ENCODE peak calls at places on chromosome 6, in seven cellular contexts. Y, D, B, P, O, G and Z are unnamed samples.
A peak's percentile ranks its signal among the peaks of the same experiment; 100 is the strongest.

GRCh38 chr6:52394251-52394666 is 25.9 kb upstream of the EFHC1 start:
- DNase-seq in Y (no peak), D (no peak), B (no peak), P (no peak), O (no peak), G (no peak), Z (no peak)

GRCh38 chr6:137799950-137800568 is 67.0 kb upstream of the TNFAIP3 start:
- DNase-seq in Y (no peak), D (no peak), B (peak; percentile 66), P (no peak), O (peak; percentile 39), G (peak; percentile 76), Z (no peak)

GRCh38 chr6:43074847-43075741 is 1.0 kb upstream of the PTK7 start:
- DNase-seq in Y (no peak), D (no peak), B (no peak), P (no peak), O (no peak), G (no peak), Z (no peak)

GRCh38 chr6:22470454-22471368 is 98.7 kb upstream of the HDGFL1 start:
- DNase-seq in Y (peak; percentile 65), D (peak; percentile 62), B (no peak), P (peak; percentile 55), O (no peak), G (peak; percentile 49), Z (no peak)

GRCh38 chr6:83868639-83869038 is 9.2 kb downstream of the CYB5R4 start:
- DNase-seq in Y (no peak), D (no peak), B (no peak), P (no peak), O (no peak), G (no peak), Z (no peak)

GRCh38 chr6:88869263-88870023 is 94.0 kb downstream of the RNGTT start:
- DNase-seq in Y (no peak), D (no peak), B (no peak), P (no peak), O (no peak), G (peak; percentile 75), Z (no peak)

GRCh38 chr6:2793491-2794151 is 28.4 kb downstream of the WRNIP1 start:
- DNase-seq in Y (no peak), D (no peak), B (no peak), P (no peak), O (no peak), G (peak; percentile 81), Z (no peak)

GRCh38 chr6:30518505-30518850 is 29.2 kb downstream of the HLA-E start:
- DNase-seq in Y (no peak), D (no peak), B (peak; percentile 43), P (no peak), O (no peak), G (no peak), Z (no peak)

GRCh38 chr6:79170915-79171314 is 63.6 kb downstream of the HMGN3 start:
- DNase-seq in Y (no peak), D (no peak), B (no peak), P (no peak), O (no peak), G (peak; percentile 5), Z (no peak)

GRCh38 chr6:75222261-75222660 is 16.4 kb upstream of the COL12A1 start:
- DNase-seq in Y (no peak), D (no peak), B (no peak), P (no peak), O (no peak), G (no peak), Z (no peak)

GRCh38 chr6:34447915-34448314 is 18.0 kb upstream of the PACSIN1 start:
- DNase-seq in Y (peak; percentile 77), D (no peak), B (peak; percentile 62), P (no peak), O (peak; percentile 76), G (no peak), Z (no peak)

GRCh38 chr6:161242779-161243693 is 30.8 kb downstream of the AGPAT4 start:
- DNase-seq in Y (peak; percentile 84), D (no peak), B (no peak), P (peak; percentile 70), O (peak; percentile 87), G (no peak), Z (peak; percentile 57)

GRCh38 chr6:16056263-16056870 is 72.5 kb upstream of the MYLIP start:
- DNase-seq in Y (no peak), D (no peak), B (no peak), P (no peak), O (no peak), G (no peak), Z (no peak)

GRCh38 chr6:53469163-53469562 is 75.7 kb downstream of the GCLC start:
- DNase-seq in Y (no peak), D (no peak), B (no peak), P (no peak), O (no peak), G (no peak), Z (no peak)

GRCh38 chr6:142886431-142887170 is 58.4 kb downstream of the HIVEP2 start:
- DNase-seq in Y (no peak), D (no peak), B (peak; percentile 92), P (no peak), O (no peak), G (peak; percentile 72), Z (no peak)

GRCh38 chr6:159074866-159075265 is 30.1 kb upstream of the TAGAP start:
- DNase-seq in Y (no peak), D (no peak), B (no peak), P (no peak), O (no peak), G (no peak), Z (no peak)

GRCh38 chr6:14550817-14551216 is 433.2 kb downstream of the CD83 start:
- DNase-seq in Y (no peak), D (no peak), B (peak; percentile 69), P (no peak), O (no peak), G (peak; percentile 96), Z (peak; percentile 42)

GRCh38 chr6:151451417-151451949 is 443 bp downstream of the RMND1 start:
- DNase-seq in Y (no peak), D (no peak), B (no peak), P (no peak), O (no peak), G (no peak), Z (no peak)

GRCh38 chr6:170147832-170148708 is 142.8 kb downstream of the DLL1 start:
- DNase-seq in Y (no peak), D (peak; percentile 56), B (no peak), P (peak; percentile 34), O (peak; percentile 71), G (peak; percentile 30), Z (no peak)

DNA sequence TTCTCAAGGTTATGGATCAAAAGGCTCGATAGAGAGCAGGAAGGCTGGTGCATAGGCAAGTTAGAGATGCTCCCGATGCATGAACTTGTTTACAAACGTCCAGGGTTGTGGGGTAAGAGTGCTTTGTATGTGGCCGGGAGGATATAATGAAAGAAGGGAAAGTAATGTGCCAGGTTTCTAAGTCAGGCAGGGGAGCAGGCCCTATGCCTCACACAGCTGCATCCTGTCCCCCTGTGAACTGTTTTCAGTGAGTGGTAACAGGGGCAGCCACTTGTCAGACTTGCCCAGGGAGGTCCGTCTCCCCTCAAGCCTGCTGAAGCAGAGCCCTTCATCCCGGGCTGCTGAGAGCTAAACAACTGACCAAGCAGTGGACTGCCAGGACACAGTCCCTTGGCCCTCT is 19.4 kb downstream of the KCNK5 start:
- DNase-seq in Y (no peak), D (no peak), B (no peak), P (no peak), O (no peak), G (no peak), Z (no peak)
- H3K4me1 ChIP-seq in Y (peaks cover 61% of the 10 kb centered on the region), D (no peaks in the 10 kb centered on the region), B (no peaks in the 10 kb centered on the region), P (peaks cover 19% of the 10 kb centered on the region), O (peaks cover 28% of the 10 kb centered on the region), G (no peaks in the 10 kb centered on the region), Z (no peaks in the 10 kb centered on the region)

DNA sequence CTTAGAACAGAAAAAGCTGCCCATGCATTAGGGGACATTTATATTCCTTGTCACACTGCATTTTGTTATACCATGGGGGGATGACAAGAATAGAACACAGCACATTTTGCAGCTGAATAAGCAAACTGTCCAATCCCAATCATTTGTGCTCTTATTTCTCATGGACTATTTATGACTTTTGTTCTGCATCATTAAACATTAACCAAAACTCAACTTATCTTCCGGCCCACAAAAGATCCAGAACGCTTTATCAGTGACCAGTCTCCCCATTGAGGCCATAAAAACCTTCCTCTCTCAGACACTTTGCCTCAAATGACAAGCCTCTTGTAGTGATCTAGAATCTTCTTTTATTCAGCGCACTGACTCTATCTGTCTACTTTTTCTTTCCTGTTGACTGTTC is 28.4 kb upstream of the FOXQ1 start:
- DNase-seq in Y (no peak), D (no peak), B (no peak), P (no peak), O (no peak), G (peak; percentile 76), Z (no peak)
- H3K4me1 ChIP-seq in Y (no peaks in the 10 kb centered on the region), D (no peaks in the 10 kb centered on the region), B (no peaks in the 10 kb centered on the region), P (peaks cover 7% of the 10 kb centered on the region), O (peaks cover 4% of the 10 kb centered on the region), G (no peaks in the 10 kb centered on the region), Z (no peaks in the 10 kb centered on the region)

GRCh38 chr6:111793711-111794111 is 79.5 kb downstream of the FYN start:
- DNase-seq in Y (no peak), D (no peak), B (no peak), P (no peak), O (no peak), G (peak; percentile 49), Z (no peak)

GRCh38 chr6:111792241-111792640 is 81.0 kb downstream of the FYN start:
- DNase-seq in Y (no peak), D (no peak), B (no peak), P (no peak), O (no peak), G (no peak), Z (no peak)

GRCh38 chr6:111791415-111791814 is 81.8 kb downstream of the FYN start:
- DNase-seq in Y (no peak), D (no peak), B (no peak), P (no peak), O (no peak), G (no peak), Z (no peak)

GRCh38 chr6:111794300-111794699 is 79.0 kb downstream of the FYN start:
- DNase-seq in Y (no peak), D (no peak), B (no peak), P (no peak), O (no peak), G (no peak), Z (no peak)

DNA sequence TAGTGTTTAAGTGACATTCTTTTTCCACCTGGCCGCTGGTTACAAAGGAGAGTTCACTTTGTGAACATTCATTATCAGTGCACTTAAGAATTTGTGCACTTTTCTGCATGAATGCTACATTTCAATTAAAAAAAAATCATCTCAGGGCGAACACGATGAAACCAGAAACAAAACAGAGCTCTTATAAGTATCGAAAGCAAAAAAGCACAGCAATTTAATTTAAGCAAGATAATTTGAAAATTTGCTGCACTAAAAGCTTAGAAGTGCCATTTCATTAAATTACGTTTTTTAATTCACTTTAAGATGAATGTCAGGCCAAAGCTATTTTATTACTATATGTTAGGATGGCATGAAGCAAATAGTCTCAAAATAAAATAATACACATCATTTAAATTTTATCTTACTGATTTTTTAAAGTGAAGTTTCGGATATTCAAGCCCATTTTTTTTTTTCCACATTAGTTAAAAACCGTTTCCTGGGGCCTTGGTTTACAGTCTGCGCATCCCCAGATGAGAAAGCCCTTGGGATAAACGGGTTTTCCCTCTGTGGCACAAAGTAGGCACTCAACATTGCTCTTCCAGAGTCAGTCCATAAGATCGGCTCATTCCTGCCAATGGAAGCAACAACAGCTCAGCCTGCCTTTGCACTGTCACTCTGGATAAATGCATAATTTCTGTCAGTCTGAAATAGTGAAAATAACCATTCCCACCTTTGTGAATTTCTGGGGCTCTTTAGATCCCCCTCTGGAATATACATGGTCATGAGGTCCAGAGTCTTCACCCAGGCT is 80.1 kb downstream of the FYN start:
- DNase-seq in Y (no peak), D (no peak), B (no peak), P (no peak), O (no peak), G (no peak), Z (no peak)
- H3K4me1 ChIP-seq in Y (peaks cover 8% of the 10 kb centered on the region), D (no peaks in the 10 kb centered on the region), B (no peaks in the 10 kb centered on the region), P (peaks cover 3% of the 10 kb centered on the region), O (peaks cover 2% of the 10 kb centered on the region), G (peaks cover 3% of the 10 kb centered on the region), Z (no peaks in the 10 kb centered on the region)

GRCh38 chr6:31546962-31547726 is at the start of gene NFKBIL1:
- DNase-seq in Y (peak; percentile 95), D (peak; percentile 97), B (peak; percentile 99), P (peak; percentile 96), O (peak; percentile 97), G (peak; percentile 94), Z (peak; percentile 95)
- H3K4me1 ChIP-seq in Y (peaks cover 18% of the 10 kb centered on the region), D (no peaks in the 10 kb centered on the region), B (peaks cover 62% of the 10 kb centered on the region), P (peaks cover 13% of the 10 kb centered on the region), O (no peaks in the 10 kb centered on the region), G (peaks cover 5% of the 10 kb centered on the region), Z (peaks cover 19% of the 10 kb centered on the region)